ENCODE peak calls at places on chromosomes 13 and 19, in six cellular contexts. R is hepatic stellate cell, J is brain microvascular endothelial cell, N is fibroblast of pulmonary artery, E is HCT116, S is nephron progenitor cell. U is an unnamed sample.

GRCh38 chr19:46900341-46900740 is 39.5 kb downstream of the ARHGAP35 start:
- DNase-seq in R (no peak), J (no peak), N (no peak), E (no peak), S (no peak), U (no peak)

GRCh38 chr19:53961523-53962345 is 1.0 kb upstream of the CACNG8 start:
- DNase-seq in R (no peak), J (no peak), N (peak; percentile 81), E (no peak), S (peak; percentile 23), U (peak; percentile 53)

GRCh38 chr19:40413291-40413994 is at the start of gene PRX:
- DNase-seq in R (no peak), J (no peak), N (no peak), E (no peak), S (peak; percentile 60), U (no peak)

GRCh38 chr19:46842791-46843190 is 7.9 kb downstream of the AP2S1 start:
- DNase-seq in R (no peak), J (no peak), N (no peak), E (no peak), S (no peak), U (no peak)

GRCh38 chr19:46824887-46825730 is 25.5 kb downstream of the AP2S1 start:
- DNase-seq in R (no peak), J (no peak), N (peak; percentile 18), E (no peak), S (no peak), U (no peak)

GRCh38 chr13:113407531-113408393 is 43.8 kb upstream of the GRTP1 start:
- DNase-seq in R (no peak), J (no peak), N (no peak), E (no peak), S (no peak), U (no peak)

GRCh38 chr13:71358218-71358617 is 508.8 kb downstream of the DACH1 start:
- DNase-seq in R (no peak), J (no peak), N (no peak), E (no peak), S (no peak), U (no peak)

GRCh38 chr19:2123682-2124387 is 27.1 kb downstream of the IZUMO4 start:
- DNase-seq in R (peak; percentile 33), J (no peak), N (peak; percentile 10), E (no peak), S (peak; percentile 82), U (no peak)

GRCh38 chr13:113041821-113042335 is 63.7 kb upstream of the F7 start:
- DNase-seq in R (no peak), J (no peak), N (no peak), E (no peak), S (no peak), U (no peak)

GRCh38 chr13:113138792-113139551 is 16.4 kb downstream of the F10 start:
- DNase-seq in R (no peak), J (no peak), N (no peak), E (no peak), S (no peak), U (no peak)

GRCh38 chr19:42274065-42274682 is 5.1 kb downstream of the CIC start:
- DNase-seq in R (no peak), J (no peak), N (no peak), E (no peak), S (no peak), U (no peak)

GRCh38 chr13:42420304-42420703 is 148.4 kb downstream of the AKAP11 start:
- DNase-seq in R (no peak), J (no peak), N (no peak), E (no peak), S (no peak), U (no peak)